ENCODE peak calls at places on chromosome 2, in five cellular contexts. O, J, N, M and D are unnamed samples.
A peak's percentile ranks its signal among the peaks of the same experiment; 100 is the strongest.

GRCh38 chr2:219252900-219253752 is at the start of gene TUBA4B:
- DNase-seq in O (peak; percentile 69), J (peak; percentile 52), N (no peak), M (no peak), D (peak; percentile 84)

GRCh38 chr2:144523606-144524131 is 3.8 kb upstream of the ZEB2 start:
- DNase-seq in O (no peak), J (no peak), N (no peak), M (no peak), D (no peak)

GRCh38 chr2:216882876-216883275 is 23.0 kb upstream of the TNP1 start:
- DNase-seq in O (no peak), J (no peak), N (no peak), M (no peak), D (no peak)

GRCh38 chr2:168246483-168247340 is 683 bp downstream of the STK39 start:
- DNase-seq in O (peak; percentile 72), J (peak; percentile 28), N (peak; percentile 34), M (peak; percentile 17), D (peak; percentile 90)

GRCh38 chr2:176562359-176563043 is 293.3 kb downstream of the MTX2 start:
- DNase-seq in O (no peak), J (no peak), N (peak; percentile 42), M (no peak), D (no peak)

GRCh38 chr2:2265747-2266259 is 65.3 kb downstream of the MYT1L start:
- DNase-seq in O (no peak), J (no peak), N (no peak), M (no peak), D (no peak)

GRCh38 chr2:61855178-61855523 is 1.3 kb upstream of the FAM161A start:
- DNase-seq in O (no peak), J (no peak), N (no peak), M (peak; percentile 2), D (no peak)

GRCh38 chr2:96578731-96579130 is 42.2 kb downstream of the ARID5A start:
- DNase-seq in O (no peak), J (no peak), N (no peak), M (no peak), D (no peak)

GRCh38 chr2:174025271-174026121 is 60.3 kb upstream of the SP3 start:
- DNase-seq in O (no peak), J (no peak), N (no peak), M (peak; percentile 92), D (peak; percentile 88)

GRCh38 chr2:235535423-235536130 is 41.7 kb downstream of the AGAP1 start:
- DNase-seq in O (no peak), J (no peak), N (no peak), M (no peak), D (peak; percentile 69)

GRCh38 chr2:212940816-212941215 is 210.6 kb downstream of the IKZF2 start:
- DNase-seq in O (no peak), J (no peak), N (peak; percentile 3), M (peak; percentile 10), D (no peak)

GRCh38 chr2:14572588-14573089 is 59.9 kb upstream of the LRATD1 start:
- DNase-seq in O (no peak), J (no peak), N (no peak), M (no peak), D (no peak)

GRCh38 chr2:187581125-187581896 is 27.1 kb upstream of the TFPI start:
- DNase-seq in O (peak; percentile 6), J (no peak), N (peak; percentile 23), M (no peak), D (no peak)

GRCh38 chr2:142857247-142858154 is 20.0 kb upstream of the KYNU start:
- DNase-seq in O (no peak), J (no peak), N (no peak), M (no peak), D (no peak)

GRCh38 chr2:223868005-223868404 is 30.6 kb upstream of the AP1S3 start:
- DNase-seq in O (no peak), J (no peak), N (no peak), M (no peak), D (no peak)